ENCODE peak calls at places on chromosomes 12 and 14, in four cellular contexts. V is H1, P is GM12878, N is HepG2. L is an unnamed sample. For H3K9me3, the result is how much of the 10 kb centered on the place peaks cover.

GRCh38 chr12:121227294-121227693 is 17.4 kb downstream of the P2RX4 start:
- DNase-seq in P (no peak), V (no peak), N (peak), L (no peak)

GRCh38 chr12:104827587-104827986 is 130.5 kb downstream of the SLC41A2 start:
- DNase-seq in P (no peak), V (peak), N (no peak), L (no peak)

GRCh38 chr12:68483592-68484373 is 126.9 kb upstream of the RAP1B start:
- DNase-seq in V (no peak), N (no peak), P (no peak), L (no peak)

GRCh38 chr12:14567311-14568195 is at the start of gene PLBD1:
- DNase-seq in V (peak), P (no peak), N (no peak), L (peak)

GRCh38 chr12:571795-572531 is 91.3 kb downstream of the NINJ2 start:
- DNase-seq in N (peak), P (no peak), V (no peak), L (no peak)

GRCh38 chr12:109255377-109255776 is 53.7 kb downstream of the FOXN4 start:
- DNase-seq in P (no peak), N (peak), V (no peak), L (peak)

GRCh38 chr14:95257521-95257920 is 62.2 kb downstream of the CLMN start:
- DNase-seq in P (no peak), V (no peak), N (no peak), L (no peak)

GRCh38 chr14:91545946-91546716 is 36.0 kb upstream of the PPP4R3A start:
- DNase-seq in P (no peak), V (no peak), N (no peak), L (no peak)

GRCh38 chr12:28857327-28857726 is 291.8 kb upstream of the FAR2 start:
- DNase-seq in P (no peak), N (no peak), V (no peak), L (no peak)
- TF ChIP-seq SUZ12 in P (no peak), N (no peak), V (no peak), L (no peak)

GRCh38 chr12:133080619-133081407 is at the start of gene ZNF140:
- DNase-seq in N (peak), V (no peak), P (peak), L (peak)
- H3K9me3 ChIP-seq in N (half or more), V (half or more), P (half or more), L (half or more)

DNA sequence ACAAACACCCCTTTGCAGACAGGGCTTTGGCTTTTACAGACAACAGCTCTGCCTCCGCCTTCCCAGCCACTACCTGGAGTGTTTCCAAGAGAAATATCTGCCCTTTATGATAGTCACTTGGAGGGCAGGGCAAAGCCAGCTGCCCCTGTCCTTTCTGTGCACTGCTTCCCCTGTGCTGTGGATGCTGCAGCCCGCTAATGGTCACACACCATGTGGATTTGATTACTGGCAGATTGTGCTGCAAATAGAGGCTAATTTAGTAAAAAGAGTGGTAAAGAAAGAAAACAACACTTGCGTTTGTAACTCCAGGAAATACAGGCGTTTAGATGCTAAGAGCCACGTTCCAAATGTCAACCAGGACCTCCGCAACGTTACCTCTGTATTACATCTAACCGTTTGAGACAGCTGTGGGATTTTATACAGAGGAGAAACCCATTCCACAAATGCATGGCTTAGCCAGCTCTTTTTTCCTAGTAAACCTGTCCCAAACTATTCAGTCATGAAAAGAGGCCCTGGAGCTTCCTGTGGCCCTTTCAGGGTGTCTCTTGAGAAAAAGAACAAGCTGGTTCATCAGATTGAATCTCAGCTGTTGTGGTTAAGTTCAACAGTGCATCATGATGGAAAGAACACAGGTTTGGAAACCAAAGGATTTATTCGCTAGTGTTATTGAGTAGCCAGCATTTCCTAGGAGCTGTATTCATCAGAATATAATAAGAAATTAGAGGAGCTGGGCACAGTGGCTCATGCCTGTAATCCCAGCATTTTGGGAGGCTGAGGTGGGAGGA is 30.1 kb upstream of the PWP1 start:
- DNase-seq in V (no peak), P (no peak), N (no peak), L (no peak)
- H3K9ac ChIP-seq in V (no peak), P (no peak), N (no peak), L (no peak)

DNA sequence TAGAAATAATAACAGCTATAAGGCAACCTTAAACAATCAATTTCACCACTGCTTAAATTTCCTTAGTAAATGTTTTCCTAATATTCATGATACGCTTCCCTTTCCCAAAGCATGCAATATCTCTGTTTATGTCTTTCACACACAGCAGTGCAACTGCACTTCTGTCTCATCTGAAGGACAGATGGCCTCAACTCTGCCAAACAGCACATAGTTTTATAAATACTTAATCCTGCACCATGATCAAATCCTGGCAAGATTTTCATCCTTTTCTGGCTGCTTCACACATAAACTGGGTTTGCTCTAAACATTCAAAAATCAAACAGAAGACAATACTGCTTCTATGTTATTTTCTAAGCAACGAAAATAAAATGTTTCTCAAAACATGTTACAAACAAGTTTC is 266.3 kb downstream of the ITPR2 start:
- DNase-seq in N (no peak), V (no peak), P (no peak), L (no peak)
- TF ChIP-seq SUZ12 in N (no peak), V (no peak), P (no peak), L (no peak)

GRCh38 chr12:98370976-98371375 is 144.4 kb upstream of the TMPO start:
- DNase-seq in P (no peak), V (no peak), N (no peak), L (no peak)

GRCh38 chr12:98371419-98371818 is 144.0 kb upstream of the TMPO start:
- DNase-seq in V (no peak), N (no peak), P (no peak), L (no peak)

GRCh38 chr12:98372340-98373018 is 142.9 kb upstream of the TMPO start:
- DNase-seq in N (no peak), P (no peak), V (no peak), L (no peak)

GRCh38 chr12:98373019-98373554 is 142.3 kb upstream of the TMPO start:
- DNase-seq in N (peak), V (no peak), P (no peak), L (peak)

DNA sequence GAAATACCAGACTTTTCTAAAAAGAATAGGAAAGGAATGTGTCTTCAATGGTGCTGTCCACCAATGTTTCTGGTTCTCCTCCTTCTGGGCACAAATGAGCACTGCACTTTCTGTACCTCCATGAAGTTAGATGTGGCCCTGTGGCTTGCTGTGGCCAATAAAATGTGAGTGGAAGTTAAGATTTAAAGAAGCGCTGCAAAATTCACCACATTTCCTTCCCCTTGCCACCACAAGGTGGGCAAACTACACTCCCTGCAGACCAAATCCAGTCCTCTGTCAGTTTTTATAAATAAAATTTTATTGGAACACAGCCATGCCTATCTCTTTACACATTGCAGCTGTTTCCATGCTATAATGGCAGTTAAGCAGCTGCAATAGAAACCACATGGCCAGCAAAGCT is 141.4 kb upstream of the TMPO start:
- DNase-seq in V (no peak), N (no peak), P (no peak), L (no peak)
- H3K9me3 ChIP-seq in V (under half), N (under half), P (under half), L (under half)

GRCh38 chr14:64610049-64610746 is 60.4 kb downstream of the PPP1R36 start:
- DNase-seq in P (no peak), N (no peak), V (peak), L (no peak)

GRCh38 chr14:64612021-64612380 is 62.2 kb downstream of the PPP1R36 start:
- DNase-seq in N (no peak), P (no peak), V (no peak), L (no peak)

GRCh38 chr14:64614214-64614613 is 64.5 kb downstream of the PPP1R36 start:
- DNase-seq in P (no peak), V (peak), N (no peak), L (no peak)

GRCh38 chr14:64614992-64615391 is 65.2 kb downstream of the PPP1R36 start:
- DNase-seq in N (no peak), P (no peak), V (no peak), L (no peak)

GRCh38 chr14:64611358-64612020 is 61.7 kb downstream of the PPP1R36 start:
- DNase-seq in P (no peak), V (peak), N (no peak), L (no peak)
- H3K9ac ChIP-seq in P (no peak), V (no peak), N (no peak), L (no peak)

L was measured in NT2/D1.